ENCODE peak calls at places on chromosomes 6 and 20, in six cellular contexts. Z is nephron progenitor cell; Y is stimulated activated CD4-positive, alpha-beta T cell treated with anti-CD3 and anti-CD28 coated beads, TNF-alpha, amount 100 ng/mL, for 24 hours; G is endodermal cell; E is activated naive CD8-positive, alpha-beta T cell treated with anti-CD3 and anti-CD28 coated beads, Interleukin-2, amount 50 U/mL, for 24 hours; R is astrocyte of the cerebellum. S is an unnamed sample.

GRCh38 chr6:144362042-144363018 is 77.2 kb downstream of the UTRN start:
- DNase-seq in E (no peak), Y (no peak), G (no peak), Z (no peak), R (no peak), S (peak)

GRCh38 chr6:16338577-16339262 is 100.3 kb downstream of the GMPR start:
- DNase-seq in Z (peak), E (no peak), Y (no peak), R (peak), G (peak), S (peak)

GRCh38 chr6:159043986-159044385 is 805 bp downstream of the TAGAP start:
- DNase-seq in G (no peak), E (no peak), Z (no peak), Y (no peak), R (no peak), S (no peak)

GRCh38 chr6:127630800-127631199 is 53.8 kb downstream of the C6orf58 start:
- DNase-seq in Y (no peak), R (no peak), G (no peak), E (no peak), Z (no peak), S (peak)

GRCh38 chr20:32110173-32110704 is 725 bp downstream of the TM9SF4 start:
- DNase-seq in E (no peak), R (no peak), Y (no peak), Z (no peak), G (no peak), S (no peak)

GRCh38 chr20:53154540-53154939 is 182.4 kb downstream of the TSHZ2 start:
- DNase-seq in E (no peak), Z (no peak), G (no peak), Y (no peak), R (no peak), S (no peak)

GRCh38 chr20:35085477-35086225 is 7.0 kb downstream of the TRPC4AP start:
- DNase-seq in Y (no peak), G (no peak), Z (no peak), E (no peak), R (no peak), S (no peak)

GRCh38 chr6:83169096-83169495 is 24.0 kb downstream of the PGM3 start:
- DNase-seq in R (no peak), Y (no peak), Z (no peak), G (no peak), E (no peak), S (no peak)

GRCh38 chr6:134729590-134729989 is 220.3 kb downstream of the ALDH8A1 start:
- DNase-seq in R (no peak), E (no peak), Z (no peak), G (no peak), Y (no peak), S (no peak)

GRCh38 chr6:113855500-113856010 is 1.6 kb upstream of the MARCKS start:
- DNase-seq in Z (peak), R (no peak), E (peak), G (peak), Y (no peak), S (peak)

GRCh38 chr6:170025341-170026271 is 265.3 kb downstream of the DLL1 start:
- DNase-seq in R (no peak), Y (no peak), G (peak), Z (no peak), E (no peak), S (no peak)

GRCh38 chr6:105794263-105794662 is 291.9 kb upstream of the PRDM1 start:
- DNase-seq in Y (no peak), Z (peak), G (peak), R (peak), E (no peak), S (peak)

GRCh38 chr6:105753184-105754097 is 332.7 kb upstream of the PRDM1 start:
- DNase-seq in Y (no peak), Z (no peak), G (peak), R (peak), E (no peak), S (peak)

GRCh38 chr6:43331470-43331869 is 22.8 kb upstream of the CRIP3 start:
- DNase-seq in R (no peak), E (no peak), Y (no peak), G (no peak), Z (no peak), S (no peak)

GRCh38 chr6:15399651-15400470 is 154.0 kb downstream of the JARID2 start:
- DNase-seq in Z (peak), E (no peak), Y (no peak), R (peak), G (peak), S (peak)

GRCh38 chr6:14316911-14317535 is 199.5 kb downstream of the CD83 start:
- DNase-seq in R (no peak), Y (no peak), G (peak), E (no peak), Z (peak), S (no peak)